ENCODE peak calls at places on chromosome 5, in eight cellular contexts. L is upper lobe of left lung, O is fibroblast of pulmonary artery, B is adrenal gland, R is cardiac fibroblast, Z is fibroblast of the aortic adventitia, N is tibial artery, S is mesendoderm. C is an unnamed sample.

GRCh38 chr5:142360607-142361120 is 35.8 kb upstream of the SPRY4 start:
- DNase-seq in L (no peak), O (peak), B (peak), R (peak), Z (peak), N (no peak), S (peak), C (no peak)

GRCh38 chr5:131628990-131629389 is 6.0 kb downstream of the RAPGEF6 start:
- DNase-seq in L (no peak), O (peak), B (no peak), R (no peak), Z (no peak), N (no peak), S (no peak), C (no peak)

GRCh38 chr5:137142371-137143243 is 356.5 kb downstream of the SPOCK1 start:
- DNase-seq in L (no peak), O (peak), B (peak), R (peak), Z (peak), N (peak), S (no peak), C (no peak)

GRCh38 chr5:180494510-180495181 is 467 bp downstream of the CNOT6 start:
- DNase-seq in L (peak), O (no peak), B (peak), R (peak), Z (peak), N (peak), S (peak), C (peak)

GRCh38 chr5:81749562-81750307 is 1.2 kb downstream of the SSBP2 start:
- DNase-seq in L (no peak), O (peak), B (peak), R (no peak), Z (no peak), N (peak), S (peak), C (peak)

GRCh38 chr5:113140837-113141661 is 164.5 kb downstream of the DCP2 start:
- DNase-seq in L (no peak), O (peak), B (peak), R (peak), Z (peak), N (no peak), S (peak), C (peak)

GRCh38 chr5:136123236-136123768 is 9.3 kb upstream of the SMAD5 start:
- DNase-seq in L (peak), O (no peak), B (no peak), R (no peak), Z (no peak), N (no peak), S (no peak), C (no peak)

GRCh38 chr5:124504081-124504916 is 242.1 kb downstream of the ZNF608 start:
- DNase-seq in L (no peak), O (peak), B (no peak), R (peak), Z (no peak), N (no peak), S (peak), C (no peak)

GRCh38 chr5:36373527-36374086 is 71.9 kb upstream of the RANBP3L start:
- DNase-seq in L (peak), O (peak), B (peak), R (peak), Z (peak), N (peak), S (no peak), C (no peak)

GRCh38 chr5:42842860-42843641 is 31.4 kb upstream of the SELENOP start:
- DNase-seq in L (no peak), O (peak), B (peak), R (peak), Z (peak), N (no peak), S (no peak), C (peak)

GRCh38 chr5:89471115-89471514 is 588.1 kb upstream of the MEF2C start:
- DNase-seq in L (no peak), O (no peak), B (no peak), R (no peak), Z (no peak), N (no peak), S (no peak), C (no peak)

GRCh38 chr5:178350361-178351220 is 118.0 kb upstream of the PHYKPL start:
- DNase-seq in L (no peak), O (no peak), B (peak), R (no peak), Z (no peak), N (no peak), S (no peak), C (no peak)

GRCh38 chr5:54845567-54845941 is 139.8 kb downstream of the ESM1 start:
- DNase-seq in L (no peak), O (peak), B (no peak), R (peak), Z (peak), N (no peak), S (peak), C (no peak)

GRCh38 chr5:10387690-10388089 is 34.2 kb downstream of the MARCHF6 start:
- DNase-seq in L (no peak), O (peak), B (no peak), R (peak), Z (peak), N (no peak), S (no peak), C (no peak)

GRCh38 chr5:34597034-34597433 is 59.1 kb upstream of the RAI14 start:
- DNase-seq in L (no peak), O (no peak), B (no peak), R (no peak), Z (peak), N (no peak), S (no peak), C (no peak)

GRCh38 chr5:166758151-166758550 is 1533.3 kb upstream of the WWC1 start:
- DNase-seq in L (no peak), O (peak), B (no peak), R (peak), Z (no peak), N (no peak), S (no peak), C (no peak)

GRCh38 chr5:179313849-179314521 is 31.3 kb downstream of the ADAMTS2 start:
- DNase-seq in L (peak), O (peak), B (peak), R (peak), Z (peak), N (peak), S (no peak), C (no peak)

GRCh38 chr5:81755320-81755719 is 4.4 kb upstream of the SSBP2 start:
- DNase-seq in L (peak), O (peak), B (peak), R (peak), Z (peak), N (peak), S (peak), C (peak)

GRCh38 chr5:154737667-154738320 is 17.4 kb upstream of the LARP1 start:
- DNase-seq in L (no peak), O (no peak), B (no peak), R (no peak), Z (peak), N (no peak), S (peak), C (no peak)

GRCh38 chr5:2642684-2643325 is 108.7 kb downstream of the IRX2 start:
- DNase-seq in L (no peak), O (no peak), B (no peak), R (no peak), Z (no peak), N (no peak), S (no peak), C (no peak)

GRCh38 chr5:127838661-127839060 is 135.5 kb downstream of the CCDC192 start:
- DNase-seq in L (peak), O (peak), B (no peak), R (peak), Z (no peak), N (no peak), S (peak), C (no peak)

GRCh38 chr5:114449836-114450515 is 88.1 kb downstream of the KCNN2 start:
- DNase-seq in L (peak), O (peak), B (peak), R (peak), Z (peak), N (peak), S (peak), C (peak)

GRCh38 chr5:14615365-14615764 is 33.8 kb downstream of the OTULINL start:
- DNase-seq in L (no peak), O (no peak), B (no peak), R (no peak), Z (no peak), N (no peak), S (no peak), C (peak)

GRCh38 chr5:42396111-42396510 is 27.1 kb upstream of the GHR start:
- DNase-seq in L (no peak), O (no peak), B (no peak), R (no peak), Z (no peak), N (no peak), S (no peak), C (no peak)

GRCh38 chr5:173557123-173557903 is 59.1 kb downstream of the BOD1 start:
- DNase-seq in L (no peak), O (no peak), B (no peak), R (no peak), Z (no peak), N (no peak), S (no peak), C (peak)

GRCh38 chr5:139895046-139895445 is 99.4 kb downstream of the PSD2 start:
- DNase-seq in L (no peak), O (no peak), B (no peak), R (no peak), Z (no peak), N (no peak), S (no peak), C (no peak)

GRCh38 chr5:139897342-139897741 is 101.7 kb downstream of the PSD2 start:
- DNase-seq in L (no peak), O (no peak), B (no peak), R (no peak), Z (no peak), N (no peak), S (peak), C (no peak)

GRCh38 chr5:139897982-139898381 is 102.4 kb downstream of the PSD2 start:
- DNase-seq in L (no peak), O (no peak), B (no peak), R (no peak), Z (no peak), N (peak), S (no peak), C (no peak)

GRCh38 chr5:139895647-139896046 is 100.0 kb downstream of the PSD2 start:
- DNase-seq in L (no peak), O (no peak), B (peak), R (peak), Z (peak), N (peak), S (no peak), C (no peak)

GRCh38 chr5:139896718-139897117 is 101.1 kb downstream of the PSD2 start:
- DNase-seq in L (peak), O (no peak), B (no peak), R (no peak), Z (no peak), N (peak), S (no peak), C (no peak)
- H3K4me3 ChIP-seq in L (no peak), O (no peak), B (no peak), R (no peak), Z (no peak), N (no peak), S (no peak), C (no peak)

GRCh38 chr5:95583992-95584391 is 29.1 kb downstream of the ARSK start:
- DNase-seq in L (no peak), O (no peak), B (no peak), R (no peak), Z (no peak), N (no peak), S (no peak), C (no peak)
- H3K4me3 ChIP-seq in L (no peak), O (no peak), B (no peak), R (no peak), Z (no peak), N (no peak), S (no peak), C (no peak)

GRCh38 chr5:95760291-95761191 is 29.4 kb downstream of the RHOBTB3 start:
- DNase-seq in L (no peak), O (peak), B (no peak), R (peak), Z (peak), N (no peak), S (peak), C (peak)
- H3K4me3 ChIP-seq in L (peak), O (peak), B (no peak), R (peak), Z (peak), N (no peak), S (no peak), C (no peak)

GRCh38 chr5:109692011-109692410 is 2.3 kb downstream of the MAN2A1 start:
- DNase-seq in L (no peak), O (peak), B (no peak), R (peak), Z (peak), N (no peak), S (no peak), C (peak)
- H3K4me3 ChIP-seq in L (peak), O (peak), B (no peak), R (peak), Z (peak), N (peak), S (no peak), C (peak)

GRCh38 chr5:30390095-30390494 is 803.4 kb upstream of the CDH6 start:
- DNase-seq in L (no peak), O (no peak), B (no peak), R (no peak), Z (no peak), N (no peak), S (peak), C (no peak)

GRCh38 chr5:30392897-30393296 is 800.6 kb upstream of the CDH6 start:
- DNase-seq in L (no peak), O (no peak), B (no peak), R (no peak), Z (no peak), N (no peak), S (no peak), C (no peak)

GRCh38 chr5:30384171-30384570 is 809.3 kb upstream of the CDH6 start:
- DNase-seq in L (no peak), O (no peak), B (no peak), R (no peak), Z (no peak), N (no peak), S (no peak), C (no peak)

GRCh38 chr5:30385754-30386153 is 807.7 kb upstream of the CDH6 start:
- DNase-seq in L (no peak), O (no peak), B (no peak), R (no peak), Z (no peak), N (no peak), S (no peak), C (no peak)

DNA sequence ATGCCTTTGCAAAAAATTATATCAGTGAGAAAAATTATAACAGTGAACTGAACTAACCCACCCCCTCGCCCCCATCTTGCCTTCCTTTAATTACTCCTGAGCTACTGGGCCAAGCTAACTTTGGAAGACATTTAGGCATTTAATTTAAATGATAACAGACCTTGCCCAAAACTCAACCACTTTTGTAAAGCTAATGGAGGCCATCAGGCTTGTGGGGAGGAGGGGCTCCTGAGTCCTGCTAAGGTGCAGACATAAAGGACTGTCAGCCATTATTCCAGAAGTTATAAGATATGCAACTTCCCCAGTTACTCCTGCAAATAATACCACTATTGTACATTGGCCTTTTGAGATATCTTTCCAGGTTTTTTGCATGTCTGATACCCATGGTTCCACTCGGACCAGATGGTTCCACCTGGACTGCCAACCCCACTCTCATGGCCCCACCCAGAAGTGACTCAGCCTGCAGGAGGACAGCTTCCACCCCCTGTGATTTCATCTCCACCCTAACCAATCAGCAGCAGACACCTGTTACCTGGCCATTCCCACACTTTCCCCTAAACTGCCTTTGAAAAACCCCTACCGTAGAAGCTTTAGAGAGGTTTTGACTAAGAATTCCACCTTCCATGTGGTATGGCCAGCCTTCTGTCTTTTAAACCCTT is 805.4 kb upstream of the CDH6 start:
- DNase-seq in L (no peak), O (no peak), B (no peak), R (no peak), Z (no peak), N (no peak), S (no peak), C (no peak)
- H3K4me3 ChIP-seq in L (no peak), O (no peak), B (no peak), R (no peak), Z (no peak), N (no peak), S (no peak), C (no peak)

GRCh38 chr5:111252799-111253564 is 28.8 kb downstream of the CAMK4 start:
- DNase-seq in L (no peak), O (no peak), B (no peak), R (no peak), Z (no peak), N (no peak), S (no peak), C (no peak)
- H3K4me3 ChIP-seq in L (no peak), O (no peak), B (no peak), R (no peak), Z (no peak), N (no peak), S (no peak), C (no peak)

DNA sequence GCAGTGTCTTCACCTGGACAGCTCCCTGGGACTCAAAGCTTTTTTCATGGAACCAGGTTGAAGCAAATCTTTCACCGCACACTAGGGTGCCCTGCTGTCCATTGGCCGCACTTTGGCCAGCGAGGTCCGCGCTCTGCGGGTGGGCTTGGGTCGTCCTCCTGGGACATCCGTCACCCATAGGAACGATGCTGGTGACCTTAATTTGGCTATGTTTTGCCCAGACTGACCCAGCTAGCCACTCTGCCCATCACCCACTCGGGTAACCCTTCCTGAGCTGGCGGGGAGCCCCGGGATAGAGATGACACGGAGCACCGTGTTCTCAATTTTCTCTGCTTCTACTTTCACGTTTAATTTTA is 25.9 kb downstream of the ZDHHC11B start:
- DNase-seq in L (peak), O (no peak), B (no peak), R (no peak), Z (no peak), N (no peak), S (no peak), C (no peak)
- H3K4me3 ChIP-seq in L (peak), O (no peak), B (no peak), R (no peak), Z (no peak), N (no peak), S (no peak), C (no peak)

DNA sequence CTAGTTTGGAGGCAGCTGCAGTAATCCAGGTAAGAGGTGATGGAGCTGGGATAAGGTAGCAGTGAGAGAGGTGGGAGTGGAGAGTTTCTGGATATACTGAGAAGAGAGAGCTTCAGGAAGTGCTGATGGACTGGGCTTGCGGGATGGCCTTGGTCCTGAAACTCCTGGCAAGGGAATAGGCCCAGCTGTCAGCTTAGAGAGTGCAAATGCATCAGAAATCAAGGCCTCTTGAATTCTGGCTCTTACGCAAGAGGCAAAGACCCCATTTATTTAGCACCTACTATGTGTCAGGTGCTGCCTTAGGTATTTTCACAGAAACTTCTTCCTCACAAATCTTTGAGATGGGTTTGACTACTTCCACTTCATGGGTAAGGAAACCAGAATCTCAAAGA is 227.2 kb upstream of the MAP3K1 start:
- DNase-seq in L (no peak), O (no peak), B (no peak), R (no peak), Z (no peak), N (no peak), S (no peak), C (no peak)
- H3K4me3 ChIP-seq in L (no peak), O (no peak), B (no peak), R (no peak), Z (no peak), N (no peak), S (no peak), C (no peak)

GRCh38 chr5:103120607-103121200 is 603 bp downstream of the PPIP5K2 start:
- DNase-seq in L (peak), O (peak), B (peak), R (peak), Z (peak), N (no peak), S (peak), C (peak)

GRCh38 chr5:103119765-103120606 is at the start of the genes GIN1 and PPIP5K2:
- DNase-seq in L (peak), O (peak), B (peak), R (peak), Z (peak), N (peak), S (peak), C (peak)

GRCh38 chr5:103119067-103119764 is 722 bp downstream of the GIN1 start:
- DNase-seq in L (no peak), O (peak), B (no peak), R (peak), Z (no peak), N (no peak), S (peak), C (peak)

GRCh38 chr5:103114440-103114839 is 5.5 kb downstream of the GIN1 start:
- DNase-seq in L (no peak), O (no peak), B (no peak), R (no peak), Z (no peak), N (no peak), S (no peak), C (peak)

GRCh38 chr5:103117471-103117991 is 2.4 kb downstream of the GIN1 start:
- DNase-seq in L (no peak), O (no peak), B (no peak), R (no peak), Z (peak), N (no peak), S (no peak), C (no peak)
- H3K4me3 ChIP-seq in L (no peak), O (no peak), B (no peak), R (no peak), Z (no peak), N (no peak), S (no peak), C (no peak)

C was measured in SJCRH30.